ENCODE peak calls at places on chromosomes 4 and X, in five cellular contexts. One of them, this sample, is unnamed.

GRCh38 chr4:132488555-132488954 is 660.5 kb upstream of the PCDH10 start:
- DNase-seq in A549: no peak
- DNase-seq in H1: no peak
- DNase-seq in K562: no peak
- DNase-seq in HepG2: no peak
- DNase-seq in this sample: no peak

GRCh38 chr4:137253949-137254348 is 278.3 kb downstream of the PCDH18 start:
- DNase-seq in A549: no peak
- DNase-seq in H1: no peak
- DNase-seq in K562: no peak
- DNase-seq in HepG2: no peak
- DNase-seq in this sample: no peak

GRCh38 chr4:40038972-40039371 is 17.7 kb upstream of the N4BP2 start:
- DNase-seq in A549: no peak
- DNase-seq in H1: no peak
- DNase-seq in K562: no peak
- DNase-seq in HepG2: no peak
- DNase-seq in this sample: peak; percentile 43

GRCh38 chr4:167713756-167714155 is 378.6 kb upstream of the ANXA10 start:
- DNase-seq in A549: no peak
- DNase-seq in H1: no peak
- DNase-seq in K562: no peak
- DNase-seq in HepG2: no peak
- DNase-seq in this sample: no peak

GRCh38 chrX:38347136-38347535 is 5.3 kb upstream of the OTC start:
- DNase-seq in A549: no peak
- DNase-seq in H1: no peak
- DNase-seq in K562: no peak
- DNase-seq in HepG2: no peak
- DNase-seq in this sample: peak; percentile 75

GRCh38 chr4:179698321-179698720 is 2256.1 kb upstream of the AGA start:
- DNase-seq in A549: no peak
- DNase-seq in H1: no peak
- DNase-seq in K562: no peak
- DNase-seq in HepG2: no peak
- DNase-seq in this sample: no peak

GRCh38 chr4:26987191-26987590 is 126.5 kb downstream of the STIM2 start:
- DNase-seq in A549: no peak
- DNase-seq in H1: no peak
- DNase-seq in K562: no peak
- DNase-seq in HepG2: no peak
- DNase-seq in this sample: no peak

GRCh38 chr4:36230523-36230922 is 13.8 kb downstream of the ARAP2 start:
- DNase-seq in A549: no peak
- DNase-seq in H1: no peak
- DNase-seq in K562: no peak
- DNase-seq in HepG2: no peak
- DNase-seq in this sample: no peak

GRCh38 chrX:69113723-69114122 is 51.5 kb downstream of the PJA1 start:
- DNase-seq in A549: no peak
- DNase-seq in H1: no peak
- DNase-seq in K562: peak; percentile 32
- DNase-seq in HepG2: no peak
- DNase-seq in this sample: no peak

GRCh38 chrX:153474718-153475117 is 4.3 kb upstream of the HAUS7 start:
- DNase-seq in A549: no peak
- DNase-seq in H1: no peak
- DNase-seq in K562: peak; percentile 54
- DNase-seq in HepG2: no peak
- DNase-seq in this sample: peak; percentile 88

GRCh38 chr4:152936446-152937279 is 540 bp downstream of the FHDC1 start:
- DNase-seq in A549: peak; percentile 22
- DNase-seq in H1: no peak
- DNase-seq in K562: peak; percentile 51
- DNase-seq in HepG2: no peak
- DNase-seq in this sample: peak; percentile 21

GRCh38 chrX:12113321-12113720 is 25.0 kb upstream of the FRMPD4 start:
- DNase-seq in A549: no peak
- DNase-seq in H1: no peak
- DNase-seq in K562: no peak
- DNase-seq in HepG2: no peak
- DNase-seq in this sample: no peak

GRCh38 chr4:105630670-105631655 is 77.5 kb downstream of the INTS12 start:
- DNase-seq in A549: no peak
- DNase-seq in H1: no peak
- DNase-seq in K562: no peak
- DNase-seq in HepG2: no peak
- DNase-seq in this sample: no peak

GRCh38 chrX:24965400-24965799 is 50.4 kb downstream of the ARX start:
- DNase-seq in A549: no peak
- DNase-seq in H1: no peak
- DNase-seq in K562: no peak
- DNase-seq in HepG2: no peak
- DNase-seq in this sample: no peak

GRCh38 chrX:69136546-69137331 is 28.5 kb downstream of the PJA1 start:
- DNase-seq in A549: no peak
- DNase-seq in H1: no peak
- DNase-seq in K562: no peak
- DNase-seq in HepG2: no peak
- DNase-seq in this sample: no peak

GRCh38 chr4:187184513-187184912 is 460.9 kb upstream of the FAT1 start:
- DNase-seq in A549: no peak
- DNase-seq in H1: no peak
- DNase-seq in K562: no peak
- DNase-seq in HepG2: no peak
- DNase-seq in this sample: no peak

GRCh38 chr4:121181493-121181892 is 17.4 kb upstream of the TNIP3 start:
- DNase-seq in A549: no peak
- DNase-seq in H1: no peak
- DNase-seq in K562: no peak
- DNase-seq in HepG2: no peak
- DNase-seq in this sample: no peak

GRCh38 chr4:6878451-6879059 is 31.1 kb upstream of the TBC1D14 start:
- DNase-seq in A549: no peak
- DNase-seq in H1: no peak
- DNase-seq in K562: no peak
- DNase-seq in HepG2: no peak
- DNase-seq in this sample: no peak

GRCh38 chrX:24235084-24235710 is 78.7 kb downstream of the SUPT20HL2 start:
- DNase-seq in A549: no peak
- DNase-seq in H1: no peak
- DNase-seq in K562: no peak
- DNase-seq in HepG2: no peak
- DNase-seq in this sample: no peak

GRCh38 chr4:168162604-168163003 is 70.3 kb downstream of the ANXA10 start:
- DNase-seq in A549: no peak
- DNase-seq in H1: no peak
- DNase-seq in K562: no peak
- DNase-seq in HepG2: no peak
- DNase-seq in this sample: no peak

GRCh38 chrX:56107320-56107719 is 124.8 kb upstream of the KLF8 start:
- DNase-seq in A549: no peak
- DNase-seq in H1: no peak
- DNase-seq in K562: no peak
- DNase-seq in HepG2: no peak
- DNase-seq in this sample: no peak

GRCh38 chr4:54843946-54844345 is 186.2 kb downstream of the KIT start:
- DNase-seq in A549: no peak
- DNase-seq in H1: no peak
- DNase-seq in K562: no peak
- DNase-seq in HepG2: no peak
- DNase-seq in this sample: no peak

GRCh38 chr4:10055871-10056270 is 34.6 kb upstream of the SLC2A9 start:
- DNase-seq in A549: no peak
- DNase-seq in H1: no peak
- DNase-seq in K562: no peak
- DNase-seq in HepG2: no peak
- DNase-seq in this sample: no peak

GRCh38 chr4:167222098-167222497 is 12.2 kb downstream of the SPOCK3 start:
- DNase-seq in A549: no peak
- DNase-seq in H1: no peak
- DNase-seq in K562: no peak
- DNase-seq in HepG2: no peak
- DNase-seq in this sample: no peak

GRCh38 chrX:149948001-149948400 is 9.7 kb upstream of the EOLA2 start:
- DNase-seq in A549: no peak
- DNase-seq in H1: no peak
- DNase-seq in K562: no peak
- DNase-seq in HepG2: no peak
- DNase-seq in this sample: no peak

GRCh38 chr4:3321295-3321889 is 28.6 kb downstream of the RGS12 start:
- DNase-seq in A549: no peak
- DNase-seq in H1: no peak
- DNase-seq in K562: no peak
- DNase-seq in HepG2: no peak
- DNase-seq in this sample: no peak

GRCh38 chr4:3322059-3322550 is 29.3 kb downstream of the RGS12 start:
- DNase-seq in A549: no peak
- DNase-seq in H1: no peak
- DNase-seq in K562: no peak
- DNase-seq in HepG2: no peak
- DNase-seq in this sample: no peak

GRCh38 chr4:3324093-3324815 is 31.4 kb downstream of the RGS12 start:
- DNase-seq in A549: no peak
- DNase-seq in H1: peak; percentile 49
- DNase-seq in K562: peak; percentile 46
- DNase-seq in HepG2: no peak
- DNase-seq in this sample: no peak

GRCh38 chr4:3320361-3321023 is 27.7 kb downstream of the RGS12 start:
- DNase-seq in A549: no peak
- DNase-seq in H1: no peak
- DNase-seq in K562: no peak
- DNase-seq in HepG2: no peak
- DNase-seq in this sample: no peak

DNA sequence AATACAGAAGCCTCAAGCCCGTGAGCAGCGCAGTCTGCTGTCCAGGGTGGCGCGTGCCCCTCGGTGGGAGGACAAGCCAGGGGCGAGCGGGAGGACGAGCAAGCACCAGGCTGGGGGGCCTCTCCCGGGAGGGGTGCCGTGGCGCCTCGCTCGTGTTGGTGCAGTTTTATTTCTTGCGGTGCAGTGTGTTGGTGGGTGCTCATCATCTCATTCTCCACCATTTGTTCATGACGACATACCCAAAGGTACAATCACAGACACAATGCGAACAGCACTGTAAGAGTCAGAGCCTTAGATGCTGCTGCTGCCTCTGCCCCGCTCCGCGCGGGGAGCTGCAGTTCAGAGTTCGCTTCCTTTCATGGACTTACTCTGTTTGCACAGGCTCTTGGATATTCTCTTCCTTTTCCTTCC is 30.3 kb downstream of the RGS12 start:
- DNase-seq in A549: no peak
- DNase-seq in H1: no peak
- DNase-seq in K562: no peak
- DNase-seq in HepG2: peak; percentile 60
- DNase-seq in this sample: peak; percentile 91
- H3K27ac ChIP-seq in A549: no peak overlapping the region
- H3K27ac ChIP-seq in H1: no peak overlapping the region
- H3K27ac ChIP-seq in K562: no peak overlapping the region
- H3K27ac ChIP-seq in HepG2: peak overlapping the region; percentile 42
- H3K27ac ChIP-seq in this sample: peak overlapping the region; percentile 39

GRCh38 chr4:123819362-123820035 is 422.9 kb downstream of the SPRY1 start:
- DNase-seq in A549: no peak
- DNase-seq in H1: no peak
- DNase-seq in K562: no peak
- DNase-seq in HepG2: no peak
- DNase-seq in this sample: no peak

GRCh38 chr4:123823244-123823643 is 426.6 kb downstream of the SPRY1 start:
- DNase-seq in A549: no peak
- DNase-seq in H1: no peak
- DNase-seq in K562: no peak
- DNase-seq in HepG2: no peak
- DNase-seq in this sample: no peak

GRCh38 chr4:123824524-123824923 is 427.9 kb downstream of the SPRY1 start:
- DNase-seq in A549: no peak
- DNase-seq in H1: no peak
- DNase-seq in K562: no peak
- DNase-seq in HepG2: peak; percentile 40
- DNase-seq in this sample: no peak

GRCh38 chr4:123822353-123822752 is 425.8 kb downstream of the SPRY1 start:
- DNase-seq in A549: no peak
- DNase-seq in H1: no peak
- DNase-seq in K562: no peak
- DNase-seq in HepG2: no peak
- DNase-seq in this sample: no peak

GRCh38 chr4:123821861-123822260 is 425.3 kb downstream of the SPRY1 start:
- DNase-seq in A549: no peak
- DNase-seq in H1: no peak
- DNase-seq in K562: no peak
- DNase-seq in HepG2: peak; percentile 28
- DNase-seq in this sample: peak; percentile 61
- TF ChIP-seq JUN in A549: no peak
- TF ChIP-seq JUN in H1: no peak
- TF ChIP-seq JUN in K562: no peak
- TF ChIP-seq JUN in HepG2: no peak
- TF ChIP-seq JUN in this sample: no peak

GRCh38 chr4:184806246-184806550 is 19.6 kb downstream of the ACSL1 start:
- DNase-seq in A549: no peak
- DNase-seq in H1: no peak
- DNase-seq in K562: no peak
- DNase-seq in HepG2: no peak
- DNase-seq in this sample: no peak

GRCh38 chr4:184808719-184809062 is 17.1 kb downstream of the ACSL1 start:
- DNase-seq in A549: no peak
- DNase-seq in H1: no peak
- DNase-seq in K562: no peak
- DNase-seq in HepG2: no peak
- DNase-seq in this sample: no peak

GRCh38 chr4:184806711-184807110 is 19.1 kb downstream of the ACSL1 start:
- DNase-seq in A549: no peak
- DNase-seq in H1: no peak
- DNase-seq in K562: no peak
- DNase-seq in HepG2: no peak
- DNase-seq in this sample: no peak

GRCh38 chr4:184807797-184808718 is 17.7 kb downstream of the ACSL1 start:
- DNase-seq in A549: no peak
- DNase-seq in H1: peak; percentile 58
- DNase-seq in K562: no peak
- DNase-seq in HepG2: peak; percentile 85
- DNase-seq in this sample: peak; percentile 44

DNA sequence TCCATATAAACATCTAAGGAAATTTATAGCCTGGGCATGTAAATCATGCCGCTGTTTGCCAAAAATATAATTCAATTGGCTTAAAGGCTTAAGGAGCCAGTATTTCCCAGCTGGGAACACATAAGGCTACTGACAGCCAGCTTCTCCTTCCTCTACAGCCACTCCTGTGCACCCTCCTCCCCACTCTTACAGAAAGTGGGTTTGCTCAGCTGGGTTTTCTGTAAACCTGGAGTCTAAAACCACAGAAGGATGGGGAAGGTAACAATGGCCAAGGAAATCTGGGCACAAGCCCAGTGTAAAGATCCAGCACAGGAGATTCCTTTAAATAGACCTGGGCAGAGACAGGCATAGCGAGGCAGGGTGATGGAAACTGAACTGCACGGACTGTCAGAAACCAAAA is 18.5 kb downstream of the ACSL1 start:
- DNase-seq in A549: no peak
- DNase-seq in H1: no peak
- DNase-seq in K562: no peak
- DNase-seq in HepG2: no peak
- DNase-seq in this sample: no peak
- H3K27ac ChIP-seq in A549: no peak overlapping the region
- H3K27ac ChIP-seq in H1: no peak overlapping the region
- H3K27ac ChIP-seq in K562: no peak overlapping the region
- H3K27ac ChIP-seq in HepG2: no peak overlapping the region
- H3K27ac ChIP-seq in this sample: no peak overlapping the region

GRCh38 chrX:100654256-100654655 is 10.3 kb downstream of the SRPX2 start:
- DNase-seq in A549: peak; percentile 18
- DNase-seq in H1: no peak
- DNase-seq in K562: no peak
- DNase-seq in HepG2: no peak
- DNase-seq in this sample: peak; percentile 46
- TF ChIP-seq JUN in A549: no peak
- TF ChIP-seq JUN in H1: no peak
- TF ChIP-seq JUN in K562: no peak
- TF ChIP-seq JUN in HepG2: no peak
- TF ChIP-seq JUN in this sample: no peak

This sample was measured in endothelial cell of umbilical vein.